ENCODE peak calls at places on chromosomes 12 and 14, in five cellular contexts. One of them, this sample, is unnamed.

GRCh38 chr14:90995785-90996184 is 64.7 kb downstream of the RPS6KA5 start:
- DNase-seq in fibroblast of lung: no peak
- DNase-seq in psoas muscle: no peak
- DNase-seq in A673: no peak
- DNase-seq in Right ventricle myocardium superior: no peak
- DNase-seq in this sample: no peak

GRCh38 chr14:55071051-55071450 is 19.6 kb downstream of the MAPK1IP1L start:
- DNase-seq in A673: no peak
- DNase-seq in fibroblast of lung: peak
- DNase-seq in Right ventricle myocardium superior: no peak
- DNase-seq in psoas muscle: no peak
- DNase-seq in this sample: no peak

GRCh38 chr12:124440031-124440626 is 127.3 kb downstream of the NCOR2 start:
- DNase-seq in fibroblast of lung: no peak
- DNase-seq in A673: no peak
- DNase-seq in Right ventricle myocardium superior: no peak
- DNase-seq in psoas muscle: no peak
- DNase-seq in this sample: no peak

GRCh38 chr14:102554835-102555819 is 37.3 kb upstream of the RCOR1 start:
- DNase-seq in Right ventricle myocardium superior: peak
- DNase-seq in psoas muscle: peak
- DNase-seq in A673: peak
- DNase-seq in fibroblast of lung: peak
- DNase-seq in this sample: no peak

GRCh38 chr14:79332504-79333197 is 878.7 kb downstream of the DIO2 start:
- DNase-seq in fibroblast of lung: no peak
- DNase-seq in Right ventricle myocardium superior: no peak
- DNase-seq in psoas muscle: no peak
- DNase-seq in A673: no peak
- DNase-seq in this sample: no peak

GRCh38 chr14:105074601-105075053 is 9.4 kb upstream of the GPR132 start:
- DNase-seq in A673: no peak
- DNase-seq in psoas muscle: no peak
- DNase-seq in Right ventricle myocardium superior: no peak
- DNase-seq in fibroblast of lung: no peak
- DNase-seq in this sample: no peak

GRCh38 chr14:51511265-51511664 is 140.4 kb upstream of the FRMD6 start:
- DNase-seq in Right ventricle myocardium superior: no peak
- DNase-seq in psoas muscle: no peak
- DNase-seq in A673: no peak
- DNase-seq in fibroblast of lung: no peak
- DNase-seq in this sample: no peak

GRCh38 chr12:50597200-50598195 is 92.7 kb downstream of the DIP2B start:
- DNase-seq in psoas muscle: no peak
- DNase-seq in Right ventricle myocardium superior: no peak
- DNase-seq in A673: peak
- DNase-seq in fibroblast of lung: peak
- DNase-seq in this sample: peak

GRCh38 chr12:98297557-98297956 is 217.8 kb upstream of the TMPO start:
- DNase-seq in Right ventricle myocardium superior: no peak
- DNase-seq in A673: no peak
- DNase-seq in fibroblast of lung: no peak
- DNase-seq in psoas muscle: no peak
- DNase-seq in this sample: no peak

GRCh38 chr12:75699728-75700496 is 188.5 kb upstream of the KRR1 start:
- DNase-seq in psoas muscle: no peak
- DNase-seq in Right ventricle myocardium superior: no peak
- DNase-seq in A673: no peak
- DNase-seq in fibroblast of lung: peak
- DNase-seq in this sample: no peak

GRCh38 chr14:103862393-103862782 is 15.0 kb upstream of the PPP1R13B start:
- DNase-seq in Right ventricle myocardium superior: peak
- DNase-seq in psoas muscle: no peak
- DNase-seq in fibroblast of lung: peak
- DNase-seq in A673: no peak
- DNase-seq in this sample: no peak

GRCh38 chr14:64741200-64741599 is 37.0 kb downstream of the PLEKHG3 start:
- DNase-seq in Right ventricle myocardium superior: no peak
- DNase-seq in psoas muscle: no peak
- DNase-seq in A673: no peak
- DNase-seq in fibroblast of lung: no peak
- DNase-seq in this sample: no peak

GRCh38 chr12:66960704-66961690 is 282.1 kb upstream of the GRIP1 start:
- DNase-seq in fibroblast of lung: no peak
- DNase-seq in Right ventricle myocardium superior: no peak
- DNase-seq in A673: no peak
- DNase-seq in psoas muscle: no peak
- DNase-seq in this sample: no peak

GRCh38 chr12:104177663-104178501 is 37.7 kb upstream of the TXNRD1 start:
- DNase-seq in psoas muscle: peak
- DNase-seq in A673: peak
- DNase-seq in Right ventricle myocardium superior: peak
- DNase-seq in fibroblast of lung: peak
- DNase-seq in this sample: peak

GRCh38 chr12:29086325-29087271 is 62.5 kb upstream of the FAR2 start:
- DNase-seq in fibroblast of lung: no peak
- DNase-seq in Right ventricle myocardium superior: no peak
- DNase-seq in psoas muscle: no peak
- DNase-seq in A673: no peak
- DNase-seq in this sample: no peak

GRCh38 chr14:101709533-101709881 is 52.0 kb upstream of the PPP2R5C start:
- DNase-seq in Right ventricle myocardium superior: no peak
- DNase-seq in psoas muscle: no peak
- DNase-seq in fibroblast of lung: no peak
- DNase-seq in A673: no peak
- DNase-seq in this sample: no peak

GRCh38 chr12:119681953-119682352 is 14.0 kb downstream of the PRKAB1 start:
- DNase-seq in A673: no peak
- DNase-seq in psoas muscle: no peak
- DNase-seq in fibroblast of lung: no peak
- DNase-seq in Right ventricle myocardium superior: no peak
- DNase-seq in this sample: no peak

GRCh38 chr14:69398818-69399210 is 322 bp downstream of the SLC39A9 start:
- DNase-seq in Right ventricle myocardium superior: no peak
- DNase-seq in psoas muscle: no peak
- DNase-seq in fibroblast of lung: no peak
- DNase-seq in A673: no peak
- DNase-seq in this sample: no peak

GRCh38 chr14:74583689-74584434 is 28.2 kb downstream of the LTBP2 start:
- DNase-seq in psoas muscle: no peak
- DNase-seq in fibroblast of lung: no peak
- DNase-seq in Right ventricle myocardium superior: peak
- DNase-seq in A673: no peak
- DNase-seq in this sample: no peak

GRCh38 chr12:123384318-123384993 is 524 bp downstream of the KMT5A start:
- DNase-seq in psoas muscle: no peak
- DNase-seq in Right ventricle myocardium superior: no peak
- DNase-seq in A673: peak
- DNase-seq in fibroblast of lung: no peak
- DNase-seq in this sample: no peak

GRCh38 chr12:111757361-111758119 is 9.2 kb upstream of the ALDH2 start:
- DNase-seq in Right ventricle myocardium superior: peak
- DNase-seq in fibroblast of lung: peak
- DNase-seq in psoas muscle: peak
- DNase-seq in A673: no peak
- DNase-seq in this sample: no peak

GRCh38 chr14:52922656-52923055 is 28.2 kb downstream of the FERMT2 start:
- DNase-seq in fibroblast of lung: no peak
- DNase-seq in Right ventricle myocardium superior: no peak
- DNase-seq in psoas muscle: no peak
- DNase-seq in A673: no peak
- DNase-seq in this sample: no peak

GRCh38 chr14:49955013-49955412 is 62.1 kb downstream of the ARF6 start:
- DNase-seq in psoas muscle: no peak
- DNase-seq in Right ventricle myocardium superior: no peak
- DNase-seq in fibroblast of lung: no peak
- DNase-seq in A673: no peak
- DNase-seq in this sample: no peak

GRCh38 chr14:100341301-100342031 is 18.3 kb downstream of the SLC25A47 start:
- DNase-seq in psoas muscle: no peak
- DNase-seq in fibroblast of lung: peak
- DNase-seq in Right ventricle myocardium superior: no peak
- DNase-seq in A673: no peak
- DNase-seq in this sample: peak

GRCh38 chr12:64256166-64256800 is 34.2 kb upstream of the KICS2 start:
- DNase-seq in A673: peak
- DNase-seq in psoas muscle: no peak
- DNase-seq in fibroblast of lung: peak
- DNase-seq in Right ventricle myocardium superior: no peak
- DNase-seq in this sample: peak

GRCh38 chr14:23579311-23579630 is 681 bp upstream of the JPH4 start:
- DNase-seq in fibroblast of lung: no peak
- DNase-seq in A673: no peak
- DNase-seq in psoas muscle: no peak
- DNase-seq in Right ventricle myocardium superior: no peak
- DNase-seq in this sample: no peak